ENCODE peak calls at places on chromosomes 3 and 15, in five cellular contexts. Y is transverse colon, V is breast epithelium, R is K562, K is Panc1. X is an unnamed sample.
A peak's percentile ranks its signal among the peaks of the same experiment; 100 is the strongest.

GRCh38 chr3:37526511-37526910 is 335.2 kb upstream of the CTDSPL start:
- DNase-seq in R (no peak), K (no peak), Y (peak; percentile 14), V (no peak), X (no peak)

GRCh38 chr15:93497256-93497655 is 408.2 kb upstream of the RGMA start:
- DNase-seq in V (no peak), R (no peak), Y (no peak), K (no peak), X (no peak)

GRCh38 chr15:59376735-59377134 is 4.1 kb upstream of the MYO1E start:
- DNase-seq in V (no peak), R (no peak), K (no peak), Y (no peak), X (no peak)

GRCh38 chr15:65824941-65825544 is 33.0 kb upstream of the DENND4A start:
- DNase-seq in K (no peak), V (peak; percentile 54), Y (no peak), R (no peak), X (no peak)

GRCh38 chr3:61172684-61173083 is 78.6 kb downstream of the FHIT start:
- DNase-seq in R (no peak), V (no peak), K (no peak), Y (no peak), X (no peak)

GRCh38 chr3:119965692-119966091 is 128.6 kb downstream of the GSK3B start:
- DNase-seq in Y (no peak), R (no peak), V (no peak), K (no peak), X (no peak)

GRCh38 chr3:142958707-142959106 is 4.8 kb downstream of the PAQR9 start:
- DNase-seq in R (peak; percentile 35), V (no peak), K (peak; percentile 17), Y (no peak), X (no peak)

GRCh38 chr15:101604124-101604874 is 47.9 kb downstream of the TM2D3 start:
- DNase-seq in R (no peak), K (no peak), V (no peak), Y (no peak), X (no peak)

GRCh38 chr15:38481761-38482160 is 27.8 kb downstream of the FAM98B start:
- DNase-seq in V (no peak), Y (no peak), R (no peak), K (no peak), X (no peak)

GRCh38 chr3:16332904-16333426 is 68.0 kb downstream of the OXNAD1 start:
- DNase-seq in R (no peak), V (no peak), Y (no peak), K (no peak), X (no peak)

GRCh38 chr3:188706599-188706998 is 465.2 kb upstream of the TPRG1 start:
- DNase-seq in K (no peak), V (no peak), Y (no peak), R (no peak), X (no peak)

GRCh38 chr15:74376825-74377581 is 9.6 kb upstream of the CYP11A1 start:
- DNase-seq in V (no peak), K (no peak), Y (no peak), R (no peak), X (no peak)

GRCh38 chr3:64604313-64604712 is 83.5 kb downstream of the ADAMTS9 start:
- DNase-seq in K (no peak), Y (no peak), V (no peak), R (no peak), X (no peak)

GRCh38 chr15:57703387-57703786 is 3.1 kb upstream of the POLR2M start:
- DNase-seq in Y (no peak), V (no peak), K (no peak), R (no peak), X (no peak)

GRCh38 chr15:89768071-89768500 is 8.0 kb upstream of the MESP2 start:
- DNase-seq in V (no peak), R (no peak), Y (peak; percentile 46), K (no peak), X (no peak)

GRCh38 chr3:8622873-8623725 is 21.5 kb downstream of the SSUH2 start:
- DNase-seq in Y (peak; percentile 57), R (peak; percentile 84), V (peak; percentile 35), K (no peak), X (no peak)

GRCh38 chr3:19947549-19948071 is 713 bp downstream of the RAB5A start:
- DNase-seq in R (peak; percentile 72), K (no peak), V (peak; percentile 51), Y (peak; percentile 54), X (no peak)

GRCh38 chr3:127759826-127760225 is 62.5 kb downstream of the MGLL start:
- DNase-seq in V (no peak), R (no peak), K (no peak), Y (no peak), X (peak; percentile 58)

GRCh38 chr3:95343228-95343627 is 1280.4 kb downstream of the NSUN3 start:
- DNase-seq in Y (peak; percentile 36), R (no peak), K (no peak), V (no peak), X (no peak)

GRCh38 chr3:57815034-57815433 is 58.9 kb downstream of the SLMAP start:
- DNase-seq in V (no peak), R (no peak), K (no peak), Y (no peak), X (peak; percentile 87)

DNA sequence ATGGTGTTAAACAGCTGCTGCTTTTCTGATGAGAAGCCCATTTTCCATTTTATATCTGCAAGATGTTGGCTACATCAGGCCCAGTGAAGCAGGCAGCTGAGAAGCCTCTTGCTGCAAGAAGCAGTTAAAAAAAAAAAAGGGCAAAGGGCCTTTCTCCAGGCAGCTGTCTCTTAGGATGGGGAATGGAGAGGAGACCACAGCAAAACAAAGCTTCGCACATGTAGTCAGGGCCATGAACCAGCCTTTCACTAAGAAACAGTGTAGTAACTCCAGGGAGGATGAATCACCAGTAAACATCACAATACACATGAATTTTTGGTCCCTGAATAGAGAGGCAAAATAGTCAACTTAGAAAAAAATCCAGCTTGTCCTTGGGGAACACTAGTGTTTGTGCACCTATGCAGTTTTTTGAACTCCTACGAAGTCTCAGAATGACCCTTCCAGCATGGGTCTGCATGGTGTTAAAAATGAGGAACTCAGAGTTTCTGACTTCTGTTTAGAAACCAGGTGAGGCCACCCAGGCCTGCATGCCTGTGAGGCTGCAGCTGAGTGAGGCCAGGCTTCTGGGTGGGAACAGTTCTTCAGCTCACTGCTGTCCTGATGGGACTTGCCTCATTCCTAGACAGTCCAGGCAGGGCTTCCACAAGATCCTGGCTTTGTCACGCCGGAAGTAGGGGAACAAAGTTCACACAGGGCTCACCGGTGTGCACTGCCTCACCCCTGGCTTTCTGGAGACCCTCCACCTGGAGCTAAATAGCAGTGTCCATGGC is 518.7 kb downstream of the MCTP2 start:
- DNase-seq in V (no peak), K (no peak), Y (no peak), R (no peak), X (no peak)
- H3K27ac ChIP-seq in V (no peak overlapping the region), K (no peak overlapping the region), Y (no peak overlapping the region), R (no peak overlapping the region), X (no peak overlapping the region)

GRCh38 chr3:181711325-181712135 is at the start of gene SOX2:
- DNase-seq in V (no peak), R (peak; percentile 68), K (no peak), Y (peak; percentile 48), X (peak; percentile 81)
- TF ChIP-seq POLR2AphosphoS5 in V (no peak), R (no peak), K (no peak), Y (peak; percentile 66), X (no peak)

GRCh38 chr3:181713673-181714270 is 2.0 kb downstream of the SOX2 start:
- DNase-seq in Y (no peak), R (no peak), V (no peak), K (no peak), X (no peak)
- H3K27ac ChIP-seq in Y (no peak overlapping the region), R (no peak overlapping the region), V (no peak overlapping the region), K (no peak overlapping the region), X (no peak overlapping the region)

DNA sequence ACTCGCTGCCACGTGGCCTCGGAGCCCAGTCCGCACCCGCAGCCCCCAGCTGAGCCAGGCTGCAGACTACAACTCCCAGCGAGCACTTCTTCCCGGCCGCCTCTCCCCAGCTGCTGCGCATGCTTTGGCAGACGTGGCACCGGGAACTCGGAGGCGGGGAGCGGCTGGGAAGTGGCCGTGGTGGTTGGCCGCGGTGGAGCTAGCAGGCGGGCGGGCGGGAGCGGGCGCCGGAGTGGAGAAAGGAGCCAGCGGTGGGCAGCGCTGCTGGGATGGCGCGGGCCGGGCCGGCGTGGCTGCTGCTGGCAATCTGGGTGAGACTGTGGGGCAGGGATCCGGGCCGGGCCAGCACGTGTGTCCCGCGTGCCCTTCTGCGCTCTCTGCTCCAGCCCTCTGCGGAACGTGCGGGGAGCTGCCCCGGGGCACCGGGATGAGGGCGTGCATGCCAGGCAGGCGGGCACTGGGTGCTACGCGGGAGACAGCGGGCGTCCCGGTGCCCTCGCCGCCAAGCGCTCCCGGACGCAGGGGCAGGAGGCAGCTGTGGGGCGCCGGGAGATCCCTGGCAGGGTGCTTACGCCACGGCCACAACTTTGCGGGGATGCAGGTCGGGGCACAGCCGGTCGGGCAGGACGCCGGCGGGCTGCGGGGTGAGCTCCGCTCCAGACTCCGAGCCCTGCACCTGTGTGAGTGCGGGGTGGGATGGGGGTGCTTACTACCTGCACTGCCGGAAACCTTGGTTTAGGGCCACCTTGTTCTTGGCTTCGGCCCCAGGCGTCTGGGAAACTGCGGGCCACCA is at the start of gene PDIA5:
- DNase-seq in K (peak; percentile 46), V (peak; percentile 76), Y (peak; percentile 92), R (peak; percentile 83), X (peak; percentile 93)
- TF ChIP-seq POLR2AphosphoS5 in K (peak; percentile 56), V (no peak), Y (peak; percentile 89), R (no peak), X (peak; percentile 93)

GRCh38 chr3:5053021-5053831 is 68.9 kb upstream of the ARL8B start:
- DNase-seq in K (no peak), V (no peak), Y (no peak), R (no peak), X (no peak)
- H3K27ac ChIP-seq in K (no peak overlapping the region), V (peak overlapping the region; percentile 57), Y (peak overlapping the region; percentile 62), R (no peak overlapping the region), X (peak overlapping the region; percentile 37)

DNA sequence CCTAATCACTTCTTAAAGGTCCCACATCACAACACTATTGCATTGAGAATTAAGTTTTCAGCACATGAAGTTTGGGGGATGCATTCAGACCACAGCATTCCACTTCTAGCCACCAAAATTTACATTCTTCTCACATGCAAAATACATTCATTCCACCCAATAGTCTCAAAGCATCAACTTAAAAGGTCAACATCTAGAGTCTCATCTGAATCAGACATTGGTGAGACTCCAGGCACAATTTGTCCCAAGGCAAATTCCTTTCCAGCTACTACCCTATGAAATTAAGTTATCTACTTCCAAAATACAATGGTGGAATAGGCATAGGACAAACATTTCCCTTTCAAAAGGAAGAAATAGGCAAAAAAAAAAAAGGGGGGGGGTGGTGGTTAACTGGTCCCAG is 64.9 kb downstream of the PLSCR2 start:
- DNase-seq in R (no peak), V (no peak), Y (no peak), K (no peak), X (no peak)
- TF ChIP-seq POLR2AphosphoS5 in R (no peak), V (no peak), Y (no peak), K (no peak), X (no peak)